ENCODE peak calls at places on chromosomes 5 and 9, in six cellular contexts. E, P, M, B, C and R are unnamed samples.

GRCh38 chr9:32899181-32899580 is 102.2 kb downstream of the APTX start:
- DNase-seq in C (no peak), E (no peak), B (no peak), M (no peak), P (no peak), R (no peak)

GRCh38 chr5:137320056-137321045 is 178.8 kb downstream of the SPOCK1 start:
- DNase-seq in C (peak; percentile 71), E (peak; percentile 70), P (peak; percentile 51), B (peak; percentile 57), M (peak; percentile 67), R (peak; percentile 80)

GRCh38 chr5:173963867-173964429 is 25.0 kb upstream of the C5orf47 start:
- DNase-seq in C (peak; percentile 58), P (no peak), M (peak; percentile 93), B (no peak), E (no peak), R (peak; percentile 59)

GRCh38 chr5:152116926-152117325 is 192.3 kb upstream of the GLRA1 start:
- DNase-seq in M (no peak), C (no peak), B (no peak), P (no peak), E (no peak), R (no peak)

GRCh38 chr5:5374034-5374715 is 48.3 kb upstream of the ICE1 start:
- DNase-seq in E (no peak), C (no peak), B (peak; percentile 32), P (peak; percentile 29), M (no peak), R (no peak)

GRCh38 chr9:132670816-132671371 is 630 bp downstream of the GTF3C4 start:
- DNase-seq in E (peak; percentile 41), M (peak; percentile 57), C (peak; percentile 60), B (peak; percentile 80), P (peak; percentile 13), R (peak; percentile 72)

GRCh38 chr9:76394896-76395244 is 644 bp upstream of the RFK start:
- DNase-seq in B (peak; percentile 84), E (no peak), C (peak; percentile 57), P (no peak), M (peak; percentile 69), R (peak; percentile 95)

GRCh38 chr9:72888943-72889342 is 63.9 kb downstream of the ALDH1A1 start:
- DNase-seq in B (no peak), C (no peak), P (no peak), M (no peak), E (no peak), R (no peak)

GRCh38 chr5:78288246-78288645 is 6.3 kb downstream of the AP3B1 start:
- DNase-seq in B (no peak), M (no peak), P (peak; percentile 33), E (no peak), C (no peak), R (no peak)

GRCh38 chr9:127179633-127180401 is 57.4 kb upstream of the ANGPTL2 start:
- DNase-seq in P (no peak), C (no peak), B (no peak), E (no peak), M (peak; percentile 20), R (no peak)

GRCh38 chr9:113875917-113876805 is at the start of gene ZNF618:
- DNase-seq in M (no peak), P (no peak), B (peak; percentile 35), C (peak; percentile 67), E (peak; percentile 23), R (peak; percentile 35)

GRCh38 chr5:123037104-123037418 is 536 bp upstream of the PPIC start:
- DNase-seq in P (no peak), B (no peak), M (no peak), E (no peak), C (no peak), R (no peak)

GRCh38 chr9:85510830-85511504 is 230.8 kb downstream of the AGTPBP1 start:
- DNase-seq in M (no peak), B (no peak), P (no peak), C (no peak), E (no peak), R (no peak)

GRCh38 chr5:121962347-121962670 is 534 bp downstream of the SRFBP1 start:
- DNase-seq in P (no peak), E (no peak), M (no peak), B (no peak), C (no peak), R (no peak)

GRCh38 chr9:134561427-134562145 is 80.0 kb upstream of the COL5A1 start:
- DNase-seq in B (no peak), E (no peak), P (no peak), M (no peak), C (peak; percentile 7), R (no peak)

GRCh38 chr5:148794729-148795590 is 31.5 kb upstream of the ADRB2 start:
- DNase-seq in C (no peak), E (no peak), B (peak; percentile 66), P (peak; percentile 96), M (no peak), R (no peak)

DNA sequence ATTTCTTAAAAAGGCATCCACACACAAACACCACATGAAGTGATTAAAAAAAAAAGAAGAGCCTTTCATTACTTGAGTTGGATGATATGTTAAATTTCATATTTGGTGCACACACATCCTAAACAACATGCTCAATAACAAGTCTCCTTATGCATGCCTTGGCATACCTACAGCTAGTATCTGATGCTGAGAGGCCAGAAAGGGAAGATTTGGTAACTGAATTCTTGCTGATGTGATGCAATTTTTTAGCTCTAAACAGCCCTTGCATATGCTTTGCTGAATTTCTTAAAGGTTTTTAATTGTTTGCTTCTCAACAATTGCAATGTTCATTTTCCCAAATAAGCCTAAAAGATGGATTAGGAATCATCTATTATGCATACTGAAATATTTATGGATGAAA is 338.8 kb downstream of the ARL15 start:
- DNase-seq in P (peak; percentile 21), C (no peak), E (no peak), M (no peak), B (no peak), R (no peak)
- H2BK15ac ChIP-seq in P (no peak overlapping the region), C (no peak overlapping the region), E (no peak overlapping the region), M (no peak overlapping the region), B (no peak overlapping the region), R (no peak overlapping the region)

GRCh38 chr5:50923768-50924113 is 257.3 kb downstream of the PARP8 start:
- DNase-seq in M (no peak), E (no peak), B (no peak), P (no peak), C (no peak), R (no peak)

GRCh38 chr5:50922942-50923767 is 256.7 kb downstream of the PARP8 start:
- DNase-seq in P (no peak), E (no peak), M (no peak), B (no peak), C (no peak), R (no peak)

GRCh38 chr5:50929174-50929573 is 262.7 kb downstream of the PARP8 start:
- DNase-seq in E (no peak), P (no peak), M (no peak), C (no peak), B (no peak), R (no peak)

GRCh38 chr5:50927953-50928352 is 261.5 kb downstream of the PARP8 start:
- DNase-seq in B (no peak), P (no peak), M (no peak), E (no peak), C (no peak), R (no peak)
- H2BK15ac ChIP-seq in B (no peak overlapping the region), P (no peak overlapping the region), M (no peak overlapping the region), E (no peak overlapping the region), C (no peak overlapping the region), R (no peak overlapping the region)

DNA sequence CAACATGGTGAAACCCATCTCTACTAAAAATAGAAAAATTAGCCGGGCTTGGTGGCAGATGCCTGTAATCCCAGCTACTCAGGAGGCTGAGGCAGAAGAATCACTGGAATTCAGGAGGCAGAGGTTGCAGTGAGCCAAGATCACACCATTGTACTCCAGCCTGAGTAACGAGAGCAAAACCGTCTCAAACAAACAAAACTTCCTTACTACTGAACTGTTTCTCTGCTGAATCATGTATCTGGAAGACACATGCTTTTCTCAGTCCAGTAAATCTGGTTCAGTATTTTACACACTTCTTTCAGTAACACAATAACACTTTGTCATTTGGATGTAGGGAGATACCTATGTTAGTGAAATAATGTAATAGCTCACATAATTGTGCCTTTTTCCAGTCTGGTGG is 7.9 kb downstream of the TRMT10B start:
- DNase-seq in B (peak; percentile 56), M (no peak), C (no peak), E (no peak), P (peak; percentile 88), R (no peak)
- H2BK15ac ChIP-seq in B (no peak overlapping the region), M (no peak overlapping the region), C (no peak overlapping the region), E (no peak overlapping the region), P (peak overlapping the region; percentile 62), R (no peak overlapping the region)

GRCh38 chr9:107906074-107906473 is 416.5 kb upstream of the KLF4 start:
- DNase-seq in B (no peak), E (no peak), M (no peak), C (no peak), P (no peak), R (no peak)
- H2BK15ac ChIP-seq in B (no peak overlapping the region), E (no peak overlapping the region), M (no peak overlapping the region), C (no peak overlapping the region), P (no peak overlapping the region), R (no peak overlapping the region)

GRCh38 chr5:108214857-108215256 is 167.0 kb downstream of the FBXL17 start:
- DNase-seq in E (no peak), P (no peak), M (no peak), C (no peak), B (no peak), R (no peak)
- H2BK15ac ChIP-seq in E (no peak overlapping the region), P (no peak overlapping the region), M (no peak overlapping the region), C (no peak overlapping the region), B (no peak overlapping the region), R (no peak overlapping the region)

DNA sequence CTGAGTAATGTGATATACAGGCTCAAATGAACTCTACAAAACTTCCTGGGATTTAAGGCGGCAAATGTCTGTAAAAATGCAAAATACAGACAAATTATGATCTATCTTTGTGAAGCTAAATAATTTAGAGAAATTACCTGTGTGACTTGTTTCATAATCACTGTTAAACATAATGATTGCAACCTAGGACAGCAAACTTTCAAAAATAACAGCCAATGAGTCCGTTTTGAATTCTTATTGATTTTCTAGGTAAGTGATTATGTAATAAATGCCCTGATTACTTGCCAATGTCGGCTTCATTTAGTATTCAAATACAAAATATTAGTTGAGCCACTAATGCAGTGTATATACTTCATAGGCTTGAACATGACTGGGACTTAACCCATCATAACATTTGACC is 238.2 kb upstream of the DAB2 start:
- DNase-seq in M (no peak), C (no peak), B (no peak), E (no peak), P (no peak), R (no peak)
- H2BK15ac ChIP-seq in M (no peak overlapping the region), C (no peak overlapping the region), B (no peak overlapping the region), E (no peak overlapping the region), P (no peak overlapping the region), R (no peak overlapping the region)

GRCh38 chr9:14250779-14251145 is 63.2 kb downstream of the NFIB start:
- DNase-seq in E (no peak), C (no peak), B (no peak), P (peak; percentile 47), M (no peak), R (no peak)
- H2BK15ac ChIP-seq in E (no peak overlapping the region), C (no peak overlapping the region), B (no peak overlapping the region), P (no peak overlapping the region), M (no peak overlapping the region), R (no peak overlapping the region)

DNA sequence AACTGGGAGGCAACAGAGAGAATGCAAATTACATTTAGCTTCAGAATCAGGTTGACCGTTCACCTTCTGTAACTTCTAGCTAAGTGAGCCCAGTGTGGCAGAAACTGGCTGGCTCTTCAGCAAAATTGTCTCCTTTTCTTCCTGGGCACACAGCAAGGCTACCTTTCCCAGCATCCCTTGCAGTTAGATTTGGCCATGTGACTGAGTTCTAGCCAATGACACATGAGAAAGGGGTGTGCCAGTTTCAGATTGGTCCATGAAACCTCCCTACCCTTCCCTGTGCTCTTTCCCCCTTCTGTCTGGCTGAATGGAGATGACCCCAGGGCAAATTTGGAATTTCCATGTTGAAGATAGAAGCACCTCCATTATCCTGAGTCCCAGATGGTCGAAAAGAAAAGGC is 72.5 kb upstream of the SMIM23 start:
- DNase-seq in B (no peak), M (no peak), C (no peak), E (no peak), P (no peak), R (no peak)
- H2BK15ac ChIP-seq in B (no peak overlapping the region), M (no peak overlapping the region), C (no peak overlapping the region), E (no peak overlapping the region), P (no peak overlapping the region), R (no peak overlapping the region)